ENCODE peak calls at places on chromosomes 2 and 18, in five cellular contexts. One of them, this sample, is unnamed.

GRCh38 chr2:150469706-150470105 is 17.8 kb downstream of the RND3 start:
- DNase-seq in PC-3: no peak
- DNase-seq in H9: no peak
- DNase-seq in osteoblast: no peak
- DNase-seq in fibroblast of lung: no peak
- DNase-seq in this sample: no peak

GRCh38 chr2:128381001-128381938 is 62.6 kb upstream of the HS6ST1 start:
- DNase-seq in PC-3: no peak
- DNase-seq in H9: peak; percentile 55
- DNase-seq in osteoblast: peak; percentile 89
- DNase-seq in fibroblast of lung: no peak
- DNase-seq in this sample: no peak

GRCh38 chr2:70340921-70341765 is 39.3 kb upstream of the FAM136A start:
- DNase-seq in PC-3: peak; percentile 88
- DNase-seq in H9: peak; percentile 72
- DNase-seq in osteoblast: peak; percentile 86
- DNase-seq in fibroblast of lung: peak; percentile 40
- DNase-seq in this sample: no peak

GRCh38 chr2:5895284-5895683 is 203.1 kb downstream of the SOX11 start:
- DNase-seq in PC-3: no peak
- DNase-seq in H9: no peak
- DNase-seq in osteoblast: no peak
- DNase-seq in fibroblast of lung: no peak
- DNase-seq in this sample: no peak

GRCh38 chr2:85446296-85447221 is 28.0 kb downstream of the SH2D6 start:
- DNase-seq in PC-3: no peak
- DNase-seq in H9: no peak
- DNase-seq in osteoblast: no peak
- DNase-seq in fibroblast of lung: no peak
- DNase-seq in this sample: no peak

GRCh38 chr2:239311132-239312040 is 89.4 kb downstream of the HDAC4 start:
- DNase-seq in PC-3: no peak
- DNase-seq in H9: peak; percentile 8
- DNase-seq in osteoblast: peak; percentile 62
- DNase-seq in fibroblast of lung: peak; percentile 55
- DNase-seq in this sample: no peak

GRCh38 chr2:47227532-47228166 is 72.5 kb upstream of the STPG4 start:
- DNase-seq in PC-3: no peak
- DNase-seq in H9: no peak
- DNase-seq in osteoblast: no peak
- DNase-seq in fibroblast of lung: no peak
- DNase-seq in this sample: no peak

GRCh38 chr2:18795881-18796280 is 206.5 kb upstream of the NT5C1B start:
- DNase-seq in PC-3: no peak
- DNase-seq in H9: no peak
- DNase-seq in osteoblast: peak; percentile 68
- DNase-seq in fibroblast of lung: peak; percentile 43
- DNase-seq in this sample: no peak

GRCh38 chr18:1663879-1664705 is 759.4 kb downstream of the ADCYAP1 start:
- DNase-seq in PC-3: peak; percentile 69
- DNase-seq in H9: peak; percentile 72
- DNase-seq in osteoblast: no peak
- DNase-seq in fibroblast of lung: no peak
- DNase-seq in this sample: no peak

GRCh38 chr2:20182241-20182931 is 42.5 kb downstream of the SDC1 start:
- DNase-seq in PC-3: peak; percentile 98
- DNase-seq in H9: no peak
- DNase-seq in osteoblast: peak; percentile 96
- DNase-seq in fibroblast of lung: peak; percentile 60
- DNase-seq in this sample: no peak

GRCh38 chr2:132911726-132912724 is 242.0 kb upstream of the LYPD1 start:
- DNase-seq in PC-3: no peak
- DNase-seq in H9: peak; percentile 60
- DNase-seq in osteoblast: peak; percentile 69
- DNase-seq in fibroblast of lung: peak; percentile 58
- DNase-seq in this sample: no peak

GRCh38 chr2:176177580-176178270 is 10.7 kb upstream of the HOXD1 start:
- DNase-seq in PC-3: no peak
- DNase-seq in H9: peak; percentile 67
- DNase-seq in osteoblast: peak; percentile 91
- DNase-seq in fibroblast of lung: no peak
- DNase-seq in this sample: no peak

GRCh38 chr2:88090446-88091283 is 23.0 kb downstream of the SMYD1 start:
- DNase-seq in PC-3: no peak
- DNase-seq in H9: no peak
- DNase-seq in osteoblast: no peak
- DNase-seq in fibroblast of lung: no peak
- DNase-seq in this sample: no peak

GRCh38 chr2:65754219-65754618 is 321.8 kb upstream of the SPRED2 start:
- DNase-seq in PC-3: peak; percentile 5
- DNase-seq in H9: no peak
- DNase-seq in osteoblast: no peak
- DNase-seq in fibroblast of lung: peak; percentile 17
- DNase-seq in this sample: no peak

GRCh38 chr2:184799386-184799785 is 201.1 kb downstream of the ZNF804A start:
- DNase-seq in PC-3: no peak
- DNase-seq in H9: no peak
- DNase-seq in osteoblast: no peak
- DNase-seq in fibroblast of lung: no peak
- DNase-seq in this sample: no peak

GRCh38 chr18:22709288-22710060 is 223.7 kb upstream of the RBBP8 start:
- DNase-seq in PC-3: no peak
- DNase-seq in H9: no peak
- DNase-seq in osteoblast: no peak
- DNase-seq in fibroblast of lung: no peak
- DNase-seq in this sample: no peak

GRCh38 chr2:30235859-30236535 is 4.7 kb downstream of the LBH start:
- DNase-seq in PC-3: no peak
- DNase-seq in H9: peak; percentile 12
- DNase-seq in osteoblast: no peak
- DNase-seq in fibroblast of lung: no peak
- DNase-seq in this sample: no peak

GRCh38 chr2:237170017-237170416 is 84.3 kb downstream of the COPS8 start:
- DNase-seq in PC-3: no peak
- DNase-seq in H9: no peak
- DNase-seq in osteoblast: no peak
- DNase-seq in fibroblast of lung: peak; percentile 77
- DNase-seq in this sample: no peak

GRCh38 chr2:26396734-26397298 is 4.9 kb upstream of the DRC1 start:
- DNase-seq in PC-3: no peak
- DNase-seq in H9: no peak
- DNase-seq in osteoblast: no peak
- DNase-seq in fibroblast of lung: no peak
- DNase-seq in this sample: no peak

GRCh38 chr18:61991836-61992235 is 99.0 kb upstream of the RNF152 start:
- DNase-seq in PC-3: no peak
- DNase-seq in H9: no peak
- DNase-seq in osteoblast: no peak
- DNase-seq in fibroblast of lung: no peak
- DNase-seq in this sample: no peak

GRCh38 chr2:19868705-19869550 is 32.9 kb downstream of the TTC32 start:
- DNase-seq in PC-3: no peak
- DNase-seq in H9: peak; percentile 73
- DNase-seq in osteoblast: no peak
- DNase-seq in fibroblast of lung: peak; percentile 29
- DNase-seq in this sample: no peak

GRCh38 chr2:231306791-231307440 is 88.6 kb upstream of the B3GNT7 start:
- DNase-seq in PC-3: peak; percentile 55
- DNase-seq in H9: no peak
- DNase-seq in osteoblast: no peak
- DNase-seq in fibroblast of lung: no peak
- DNase-seq in this sample: no peak

GRCh38 chr2:221753401-221753800 is 181.3 kb upstream of the EPHA4 start:
- DNase-seq in PC-3: no peak
- DNase-seq in H9: no peak
- DNase-seq in osteoblast: peak; percentile 3
- DNase-seq in fibroblast of lung: no peak
- DNase-seq in this sample: no peak

GRCh38 chr2:235651643-235652042 is 157.8 kb downstream of the AGAP1 start:
- DNase-seq in PC-3: no peak
- DNase-seq in H9: no peak
- DNase-seq in osteoblast: peak; percentile 80
- DNase-seq in fibroblast of lung: no peak
- DNase-seq in this sample: no peak

GRCh38 chr2:2656046-2656715 is 325.1 kb upstream of the MYT1L start:
- DNase-seq in PC-3: no peak
- DNase-seq in H9: no peak
- DNase-seq in osteoblast: no peak
- DNase-seq in fibroblast of lung: no peak
- DNase-seq in this sample: no peak

GRCh38 chr2:3766824-3767223 is 63.4 kb downstream of the DCDC2C start:
- DNase-seq in PC-3: no peak
- DNase-seq in H9: no peak
- DNase-seq in osteoblast: no peak
- DNase-seq in fibroblast of lung: no peak
- DNase-seq in this sample: no peak

GRCh38 chr2:112530728-112531127 is 11.5 kb upstream of the POLR1B start:
- DNase-seq in PC-3: no peak
- DNase-seq in H9: no peak
- DNase-seq in osteoblast: no peak
- DNase-seq in fibroblast of lung: no peak
- DNase-seq in this sample: no peak

GRCh38 chr18:55339990-55340389 is 248.0 kb downstream of the TCF4 start:
- DNase-seq in PC-3: no peak
- DNase-seq in H9: no peak
- DNase-seq in osteoblast: no peak
- DNase-seq in fibroblast of lung: no peak
- DNase-seq in this sample: no peak

GRCh38 chr18:62814114-62814759 is 98.9 kb downstream of the PHLPP1 start:
- DNase-seq in PC-3: no peak
- DNase-seq in H9: no peak
- DNase-seq in osteoblast: no peak
- DNase-seq in fibroblast of lung: no peak
- DNase-seq in this sample: no peak

GRCh38 chr2:160345102-160345501 is 145.0 kb upstream of the ITGB6 start:
- DNase-seq in PC-3: no peak
- DNase-seq in H9: no peak
- DNase-seq in osteoblast: no peak
- DNase-seq in fibroblast of lung: no peak
- DNase-seq in this sample: no peak

GRCh38 chr2:134458950-134459349 is 205.1 kb downstream of the MGAT5 start:
- DNase-seq in PC-3: no peak
- DNase-seq in H9: no peak
- DNase-seq in osteoblast: no peak
- DNase-seq in fibroblast of lung: no peak
- DNase-seq in this sample: no peak

DNA sequence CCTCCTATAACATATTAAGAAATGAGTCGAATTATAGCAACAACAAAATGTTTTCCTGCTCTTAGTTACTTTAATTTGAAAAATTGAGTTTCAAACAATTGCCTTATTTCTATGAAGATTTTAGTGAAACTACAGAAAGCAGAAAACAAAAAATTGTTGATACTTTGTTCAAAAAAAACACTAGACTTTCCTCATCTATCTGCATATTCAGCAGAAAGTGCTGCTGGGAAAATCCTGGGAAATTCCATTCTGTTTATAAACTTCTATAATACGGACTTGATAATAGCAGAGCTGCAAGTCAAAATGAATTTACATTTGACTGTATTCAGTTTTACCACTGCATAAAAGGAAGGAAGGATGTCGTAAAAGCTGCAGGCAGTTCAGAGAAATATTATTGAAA is 24.9 kb upstream of the ERICH2 start:
- DNase-seq in PC-3: no peak
- DNase-seq in H9: no peak
- DNase-seq in osteoblast: no peak
- DNase-seq in fibroblast of lung: no peak
- DNase-seq in this sample: no peak
- H4K20me1 ChIP-seq in PC-3: no peaks in the 10 kb centered on the region
- H4K20me1 ChIP-seq in H9: no peaks in the 10 kb centered on the region
- H4K20me1 ChIP-seq in osteoblast: no peaks in the 10 kb centered on the region
- H4K20me1 ChIP-seq in fibroblast of lung: no peaks in the 10 kb centered on the region
- H4K20me1 ChIP-seq in this sample: no peaks in the 10 kb centered on the region

DNA sequence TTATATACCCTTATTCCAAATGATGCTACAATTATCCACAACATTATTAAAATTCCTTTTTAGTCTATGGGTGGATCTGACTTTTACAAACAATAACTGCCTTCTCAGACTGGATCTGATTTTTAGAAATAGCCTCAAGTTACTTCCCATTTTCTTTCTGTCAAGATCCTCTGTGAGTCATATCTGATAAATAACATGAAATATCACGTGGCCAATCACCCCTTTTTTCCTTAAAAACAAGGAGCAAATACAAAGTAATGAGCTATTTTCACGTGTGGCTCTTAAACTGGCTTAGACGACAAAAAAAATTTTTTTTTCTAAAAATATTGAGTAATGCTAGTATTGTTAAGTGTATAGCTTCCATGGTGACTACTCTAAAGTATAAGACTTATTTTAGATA is 6.7 kb downstream of the PELI1 start:
- DNase-seq in PC-3: no peak
- DNase-seq in H9: no peak
- DNase-seq in osteoblast: no peak
- DNase-seq in fibroblast of lung: peak; percentile 32
- DNase-seq in this sample: no peak
- H3K79me2 ChIP-seq in PC-3: peaks cover 12% of the 10 kb centered on the region
- H3K79me2 ChIP-seq in H9: peaks cover 25% of the 10 kb centered on the region
- H3K79me2 ChIP-seq in osteoblast: peaks cover 16% of the 10 kb centered on the region
- H3K79me2 ChIP-seq in fibroblast of lung: peaks cover 36% of the 10 kb centered on the region
- H3K79me2 ChIP-seq in this sample: peaks cover 79% of the 10 kb centered on the region

GRCh38 chr2:79292936-79293335 is 133.4 kb upstream of the REG3A start:
- DNase-seq in PC-3: no peak
- DNase-seq in H9: no peak
- DNase-seq in osteoblast: peak; percentile 26
- DNase-seq in fibroblast of lung: no peak
- DNase-seq in this sample: no peak

GRCh38 chr2:79294994-79295393 is 135.4 kb upstream of the REG3A start:
- DNase-seq in PC-3: no peak
- DNase-seq in H9: no peak
- DNase-seq in osteoblast: no peak
- DNase-seq in fibroblast of lung: no peak
- DNase-seq in this sample: no peak

DNA sequence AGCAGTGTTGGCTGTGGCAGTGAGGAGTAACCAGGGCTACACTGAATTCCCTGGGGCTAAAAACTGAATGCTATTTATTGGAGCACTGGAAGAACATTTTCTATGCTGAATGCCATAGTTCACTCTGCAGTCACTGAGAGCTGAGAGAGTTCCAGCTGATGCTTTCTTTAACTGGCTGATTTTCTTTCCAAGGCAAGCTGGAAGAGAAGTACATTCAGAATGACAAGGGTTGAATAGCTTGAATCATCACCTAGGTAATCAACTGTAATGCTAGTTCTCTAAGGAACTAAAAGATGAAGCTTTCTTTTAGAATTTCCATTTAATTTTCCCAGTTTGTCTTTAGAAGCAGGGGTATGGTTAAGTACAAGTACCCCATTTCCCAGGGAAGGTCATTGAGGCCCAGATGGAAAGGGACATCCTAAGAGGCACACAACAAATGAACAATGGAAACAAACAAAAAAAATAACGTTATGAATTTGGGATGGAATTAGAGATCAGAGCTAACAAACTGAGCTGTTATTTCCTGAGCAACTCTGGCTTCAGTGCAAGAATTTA is 132.8 kb upstream of the REG3A start:
- DNase-seq in PC-3: no peak
- DNase-seq in H9: no peak
- DNase-seq in osteoblast: no peak
- DNase-seq in fibroblast of lung: no peak
- DNase-seq in this sample: no peak
- H4K20me1 ChIP-seq in PC-3: no peaks in the 10 kb centered on the region
- H4K20me1 ChIP-seq in H9: no peaks in the 10 kb centered on the region
- H4K20me1 ChIP-seq in osteoblast: no peaks in the 10 kb centered on the region
- H4K20me1 ChIP-seq in fibroblast of lung: no peaks in the 10 kb centered on the region
- H4K20me1 ChIP-seq in this sample: no peaks in the 10 kb centered on the region

GRCh38 chr2:174662859-174663258 is 65.3 kb upstream of the WIPF1 start:
- DNase-seq in PC-3: no peak
- DNase-seq in H9: no peak
- DNase-seq in osteoblast: no peak
- DNase-seq in fibroblast of lung: no peak
- DNase-seq in this sample: no peak
- H3K79me2 ChIP-seq in PC-3: no peaks in the 10 kb centered on the region
- H3K79me2 ChIP-seq in H9: no peaks in the 10 kb centered on the region
- H3K79me2 ChIP-seq in osteoblast: peaks cover 58% of the 10 kb centered on the region
- H3K79me2 ChIP-seq in fibroblast of lung: no peaks in the 10 kb centered on the region
- H3K79me2 ChIP-seq in this sample: no peaks in the 10 kb centered on the region

This sample was measured in keratinocyte.